ENCODE peak calls at places on chromosome 21, in ten cellular contexts. One of them, this sample, is unnamed.

GRCh38 chr21:29300547-29301138 is 1.9 kb downstream of the BACH1 start:
- DNase-seq in transverse colon: no peak
- DNase-seq in NCI-H2029 treated with DMSO at 0.1 percent for 48 hours: no peak
- DNase-seq in activated CD8-positive, alpha-beta memory T cell treated with anti-CD3 and anti-CD28 coated beads for 1 hour: no peak
- DNase-seq in nucleus accumbens: no peak
- DNase-seq in cardiac fibroblast: peak; percentile 18
- DNase-seq in HT1080: no peak
- DNase-seq in EH: no peak
- DNase-seq in heart left ventricle: no peak
- DNase-seq in AG09319: no peak
- DNase-seq in this sample: no peak

GRCh38 chr21:22223385-22223784 is 1225.2 kb downstream of the NCAM2 start:
- DNase-seq in nucleus accumbens: no peak
- DNase-seq in activated CD8-positive, alpha-beta memory T cell treated with anti-CD3 and anti-CD28 coated beads for 1 hour: no peak
- DNase-seq in HT1080: no peak
- DNase-seq in transverse colon: no peak
- DNase-seq in AG09319: no peak
- DNase-seq in cardiac fibroblast: no peak
- DNase-seq in heart left ventricle: no peak
- DNase-seq in EH: no peak
- DNase-seq in NCI-H2029 treated with DMSO at 0.1 percent for 48 hours: no peak
- DNase-seq in this sample: no peak

GRCh38 chr21:44901391-44902074 is 19.2 kb downstream of the ITGB2 start:
- DNase-seq in nucleus accumbens: no peak
- DNase-seq in activated CD8-positive, alpha-beta memory T cell treated with anti-CD3 and anti-CD28 coated beads for 1 hour: no peak
- DNase-seq in heart left ventricle: no peak
- DNase-seq in EH: no peak
- DNase-seq in AG09319: no peak
- DNase-seq in cardiac fibroblast: no peak
- DNase-seq in transverse colon: no peak
- DNase-seq in NCI-H2029 treated with DMSO at 0.1 percent for 48 hours: no peak
- DNase-seq in HT1080: no peak
- DNase-seq in this sample: no peak

GRCh38 chr21:17585875-17586450 is 26.7 kb downstream of the BTG3 start:
- DNase-seq in nucleus accumbens: no peak
- DNase-seq in heart left ventricle: no peak
- DNase-seq in NCI-H2029 treated with DMSO at 0.1 percent for 48 hours: peak; percentile 50
- DNase-seq in cardiac fibroblast: peak; percentile 76
- DNase-seq in activated CD8-positive, alpha-beta memory T cell treated with anti-CD3 and anti-CD28 coated beads for 1 hour: no peak
- DNase-seq in AG09319: peak; percentile 20
- DNase-seq in HT1080: peak; percentile 42
- DNase-seq in transverse colon: no peak
- DNase-seq in EH: peak; percentile 61
- DNase-seq in this sample: peak; percentile 20

GRCh38 chr21:26169061-26169610 is 1.4 kb downstream of the APP start:
- DNase-seq in AG09319: no peak
- DNase-seq in transverse colon: peak; percentile 49
- DNase-seq in EH: peak; percentile 71
- DNase-seq in NCI-H2029 treated with DMSO at 0.1 percent for 48 hours: peak; percentile 31
- DNase-seq in activated CD8-positive, alpha-beta memory T cell treated with anti-CD3 and anti-CD28 coated beads for 1 hour: no peak
- DNase-seq in HT1080: peak; percentile 66
- DNase-seq in cardiac fibroblast: peak; percentile 79
- DNase-seq in nucleus accumbens: peak; percentile 60
- DNase-seq in heart left ventricle: peak; percentile 49
- DNase-seq in this sample: no peak

GRCh38 chr21:40165671-40166070 is 298.4 kb downstream of the PCP4 start:
- DNase-seq in AG09319: no peak
- DNase-seq in nucleus accumbens: no peak
- DNase-seq in heart left ventricle: no peak
- DNase-seq in HT1080: no peak
- DNase-seq in cardiac fibroblast: no peak
- DNase-seq in activated CD8-positive, alpha-beta memory T cell treated with anti-CD3 and anti-CD28 coated beads for 1 hour: no peak
- DNase-seq in EH: peak; percentile 19
- DNase-seq in transverse colon: no peak
- DNase-seq in NCI-H2029 treated with DMSO at 0.1 percent for 48 hours: no peak
- DNase-seq in this sample: no peak

GRCh38 chr21:34553199-34553952 is 41.4 kb upstream of the KCNE1 start:
- DNase-seq in AG09319: peak; percentile 16
- DNase-seq in EH: peak; percentile 92
- DNase-seq in heart left ventricle: no peak
- DNase-seq in transverse colon: no peak
- DNase-seq in NCI-H2029 treated with DMSO at 0.1 percent for 48 hours: no peak
- DNase-seq in activated CD8-positive, alpha-beta memory T cell treated with anti-CD3 and anti-CD28 coated beads for 1 hour: no peak
- DNase-seq in HT1080: peak; percentile 88
- DNase-seq in cardiac fibroblast: peak; percentile 64
- DNase-seq in nucleus accumbens: no peak
- DNase-seq in this sample: no peak

GRCh38 chr21:44483288-44484237 is 28.3 kb downstream of the LRRC3 start:
- DNase-seq in activated CD8-positive, alpha-beta memory T cell treated with anti-CD3 and anti-CD28 coated beads for 1 hour: no peak
- DNase-seq in cardiac fibroblast: no peak
- DNase-seq in EH: no peak
- DNase-seq in AG09319: no peak
- DNase-seq in NCI-H2029 treated with DMSO at 0.1 percent for 48 hours: no peak
- DNase-seq in transverse colon: no peak
- DNase-seq in HT1080: no peak
- DNase-seq in nucleus accumbens: no peak
- DNase-seq in heart left ventricle: no peak
- DNase-seq in this sample: no peak

GRCh38 chr21:26499475-26499874 is 73.6 kb downstream of the CYYR1 start:
- DNase-seq in AG09319: no peak
- DNase-seq in cardiac fibroblast: no peak
- DNase-seq in HT1080: no peak
- DNase-seq in transverse colon: no peak
- DNase-seq in activated CD8-positive, alpha-beta memory T cell treated with anti-CD3 and anti-CD28 coated beads for 1 hour: no peak
- DNase-seq in heart left ventricle: no peak
- DNase-seq in EH: no peak
- DNase-seq in NCI-H2029 treated with DMSO at 0.1 percent for 48 hours: no peak
- DNase-seq in nucleus accumbens: no peak
- DNase-seq in this sample: no peak

GRCh38 chr21:35159881-35160280 is 110.8 kb upstream of the RUNX1 start:
- DNase-seq in HT1080: peak; percentile 92
- DNase-seq in transverse colon: no peak
- DNase-seq in heart left ventricle: no peak
- DNase-seq in EH: peak; percentile 95
- DNase-seq in AG09319: no peak
- DNase-seq in nucleus accumbens: no peak
- DNase-seq in NCI-H2029 treated with DMSO at 0.1 percent for 48 hours: no peak
- DNase-seq in activated CD8-positive, alpha-beta memory T cell treated with anti-CD3 and anti-CD28 coated beads for 1 hour: no peak
- DNase-seq in cardiac fibroblast: peak; percentile 56
- DNase-seq in this sample: no peak

GRCh38 chr21:28793043-28793442 is 199.6 kb downstream of the LTN1 start:
- DNase-seq in AG09319: no peak
- DNase-seq in nucleus accumbens: no peak
- DNase-seq in NCI-H2029 treated with DMSO at 0.1 percent for 48 hours: no peak
- DNase-seq in heart left ventricle: no peak
- DNase-seq in transverse colon: no peak
- DNase-seq in HT1080: no peak
- DNase-seq in cardiac fibroblast: peak; percentile 86
- DNase-seq in EH: peak; percentile 73
- DNase-seq in activated CD8-positive, alpha-beta memory T cell treated with anti-CD3 and anti-CD28 coated beads for 1 hour: no peak
- DNase-seq in this sample: no peak

GRCh38 chr21:32389337-32390015 is 3.3 kb downstream of the URB1 start:
- DNase-seq in EH: peak; percentile 82
- DNase-seq in activated CD8-positive, alpha-beta memory T cell treated with anti-CD3 and anti-CD28 coated beads for 1 hour: no peak
- DNase-seq in HT1080: no peak
- DNase-seq in NCI-H2029 treated with DMSO at 0.1 percent for 48 hours: no peak
- DNase-seq in nucleus accumbens: no peak
- DNase-seq in AG09319: no peak
- DNase-seq in heart left ventricle: no peak
- DNase-seq in transverse colon: no peak
- DNase-seq in cardiac fibroblast: peak; percentile 43
- DNase-seq in this sample: no peak

GRCh38 chr21:45471229-45472052 is 66.5 kb downstream of the COL18A1 start:
- DNase-seq in transverse colon: no peak
- DNase-seq in NCI-H2029 treated with DMSO at 0.1 percent for 48 hours: no peak
- DNase-seq in EH: peak; percentile 95
- DNase-seq in nucleus accumbens: no peak
- DNase-seq in AG09319: peak; percentile 65
- DNase-seq in cardiac fibroblast: peak; percentile 93
- DNase-seq in HT1080: peak; percentile 78
- DNase-seq in heart left ventricle: peak; percentile 75
- DNase-seq in activated CD8-positive, alpha-beta memory T cell treated with anti-CD3 and anti-CD28 coated beads for 1 hour: no peak
- DNase-seq in this sample: peak; percentile 81

GRCh38 chr21:28754127-28754611 is 238.5 kb downstream of the LTN1 start:
- DNase-seq in heart left ventricle: peak; percentile 82
- DNase-seq in cardiac fibroblast: peak; percentile 99
- DNase-seq in nucleus accumbens: no peak
- DNase-seq in NCI-H2029 treated with DMSO at 0.1 percent for 48 hours: no peak
- DNase-seq in HT1080: no peak
- DNase-seq in AG09319: no peak
- DNase-seq in activated CD8-positive, alpha-beta memory T cell treated with anti-CD3 and anti-CD28 coated beads for 1 hour: no peak
- DNase-seq in EH: peak; percentile 97
- DNase-seq in transverse colon: peak; percentile 8
- DNase-seq in this sample: no peak

GRCh38 chr21:31164713-31165694 is 126.7 kb upstream of the KRTAP19-8 start:
- DNase-seq in HT1080: no peak
- DNase-seq in heart left ventricle: no peak
- DNase-seq in cardiac fibroblast: no peak
- DNase-seq in AG09319: no peak
- DNase-seq in activated CD8-positive, alpha-beta memory T cell treated with anti-CD3 and anti-CD28 coated beads for 1 hour: no peak
- DNase-seq in transverse colon: no peak
- DNase-seq in nucleus accumbens: no peak
- DNase-seq in NCI-H2029 treated with DMSO at 0.1 percent for 48 hours: no peak
- DNase-seq in EH: no peak
- DNase-seq in this sample: no peak

GRCh38 chr21:28152729-28153128 is 839.9 kb downstream of the LTN1 start:
- DNase-seq in cardiac fibroblast: no peak
- DNase-seq in HT1080: no peak
- DNase-seq in AG09319: no peak
- DNase-seq in NCI-H2029 treated with DMSO at 0.1 percent for 48 hours: no peak
- DNase-seq in transverse colon: no peak
- DNase-seq in nucleus accumbens: no peak
- DNase-seq in heart left ventricle: no peak
- DNase-seq in activated CD8-positive, alpha-beta memory T cell treated with anti-CD3 and anti-CD28 coated beads for 1 hour: no peak
- DNase-seq in EH: no peak
- DNase-seq in this sample: no peak

GRCh38 chr21:34195365-34195764 is 122.0 kb downstream of the MRPS6 start:
- DNase-seq in transverse colon: no peak
- DNase-seq in NCI-H2029 treated with DMSO at 0.1 percent for 48 hours: no peak
- DNase-seq in cardiac fibroblast: no peak
- DNase-seq in EH: no peak
- DNase-seq in activated CD8-positive, alpha-beta memory T cell treated with anti-CD3 and anti-CD28 coated beads for 1 hour: no peak
- DNase-seq in heart left ventricle: no peak
- DNase-seq in HT1080: no peak
- DNase-seq in nucleus accumbens: no peak
- DNase-seq in AG09319: no peak
- DNase-seq in this sample: no peak

GRCh38 chr21:22900511-22900910 is 1902.3 kb downstream of the NCAM2 start:
- DNase-seq in AG09319: no peak
- DNase-seq in cardiac fibroblast: no peak
- DNase-seq in transverse colon: no peak
- DNase-seq in NCI-H2029 treated with DMSO at 0.1 percent for 48 hours: no peak
- DNase-seq in activated CD8-positive, alpha-beta memory T cell treated with anti-CD3 and anti-CD28 coated beads for 1 hour: no peak
- DNase-seq in nucleus accumbens: no peak
- DNase-seq in HT1080: peak; percentile 47
- DNase-seq in EH: no peak
- DNase-seq in heart left ventricle: no peak
- DNase-seq in this sample: no peak

GRCh38 chr21:42839271-42840231 is 39.8 kb downstream of the WDR4 start:
- DNase-seq in HT1080: no peak
- DNase-seq in EH: no peak
- DNase-seq in activated CD8-positive, alpha-beta memory T cell treated with anti-CD3 and anti-CD28 coated beads for 1 hour: no peak
- DNase-seq in heart left ventricle: peak; percentile 15
- DNase-seq in transverse colon: no peak
- DNase-seq in cardiac fibroblast: no peak
- DNase-seq in NCI-H2029 treated with DMSO at 0.1 percent for 48 hours: no peak
- DNase-seq in nucleus accumbens: no peak
- DNase-seq in AG09319: no peak
- DNase-seq in this sample: no peak

GRCh38 chr21:39363607-39364555 is 15.0 kb upstream of the HMGN1 start:
- DNase-seq in EH: peak; percentile 74
- DNase-seq in HT1080: no peak
- DNase-seq in heart left ventricle: no peak
- DNase-seq in cardiac fibroblast: no peak
- DNase-seq in transverse colon: no peak
- DNase-seq in AG09319: no peak
- DNase-seq in activated CD8-positive, alpha-beta memory T cell treated with anti-CD3 and anti-CD28 coated beads for 1 hour: no peak
- DNase-seq in NCI-H2029 treated with DMSO at 0.1 percent for 48 hours: no peak
- DNase-seq in nucleus accumbens: no peak
- DNase-seq in this sample: no peak

GRCh38 chr21:33394260-33394659 is 9.0 kb upstream of the IFNGR2 start:
- DNase-seq in activated CD8-positive, alpha-beta memory T cell treated with anti-CD3 and anti-CD28 coated beads for 1 hour: no peak
- DNase-seq in heart left ventricle: peak; percentile 36
- DNase-seq in HT1080: no peak
- DNase-seq in nucleus accumbens: no peak
- DNase-seq in transverse colon: peak; percentile 36
- DNase-seq in cardiac fibroblast: no peak
- DNase-seq in EH: no peak
- DNase-seq in NCI-H2029 treated with DMSO at 0.1 percent for 48 hours: no peak
- DNase-seq in AG09319: no peak
- DNase-seq in this sample: no peak